ENCODE peak calls at places on chromosomes 7 and 10, in seven cellular contexts. T is stimulated activated CD4-positive, alpha-beta T cell treated with anti-CD3 and anti-CD28 coated beads, Interleukin-4, amount 100 ng/mL, for 48 hours; O is HS-5; C is GM12892; L is MM.1S; N is activated CD4-positive, CD25-positive, alpha-beta regulatory T cell; Y is mammary epithelial cell. Q is an unnamed sample.

GRCh38 chr7:127905491-127906330 is 125.5 kb downstream of the LRRC4 start:
- DNase-seq in T (no peak), O (no peak), C (no peak), L (peak; percentile 37), N (no peak), Y (peak; percentile 86), Q (no peak)

GRCh38 chr10:116521424-116522305 is 24.1 kb upstream of the PNLIP start:
- DNase-seq in T (peak; percentile 12), O (peak; percentile 13), C (no peak), L (peak; percentile 55), N (no peak), Y (peak; percentile 30), Q (peak; percentile 2)

GRCh38 chr10:73771722-73772279 is 10.0 kb upstream of the CHCHD1 start:
- DNase-seq in T (peak; percentile 65), O (no peak), C (no peak), L (peak; percentile 76), N (no peak), Y (no peak), Q (no peak)

GRCh38 chr7:106568680-106569499 is 92.1 kb downstream of the CCDC71L start:
- DNase-seq in T (no peak), O (peak; percentile 2), C (no peak), L (no peak), N (no peak), Y (peak; percentile 85), Q (peak; percentile 94)

GRCh38 chr7:157440346-157441022 is 103.7 kb downstream of the DNAJB6 start:
- DNase-seq in T (no peak), O (no peak), C (no peak), L (no peak), N (no peak), Y (no peak), Q (no peak)

GRCh38 chr10:86599041-86599440 is 55.3 kb upstream of the OPN4 start:
- DNase-seq in T (no peak), O (no peak), C (no peak), L (no peak), N (no peak), Y (no peak), Q (no peak)

GRCh38 chr10:123156091-123156490 is 1.9 kb downstream of the BUB3 start:
- DNase-seq in T (no peak), O (peak; percentile 69), C (no peak), L (no peak), N (no peak), Y (no peak), Q (peak; percentile 8)

GRCh38 chr7:112665709-112666108 is 124.5 kb downstream of the TMEM168 start:
- DNase-seq in T (no peak), O (no peak), C (no peak), L (no peak), N (no peak), Y (peak; percentile 24), Q (no peak)

GRCh38 chr7:21850531-21851285 is 95.0 kb downstream of the CDCA7L start:
- DNase-seq in T (no peak), O (peak; percentile 56), C (no peak), L (no peak), N (no peak), Y (no peak), Q (peak; percentile 20)

GRCh38 chr10:91709394-91709798 is 76.5 kb upstream of the PPP1R3C start:
- DNase-seq in T (no peak), O (no peak), C (no peak), L (no peak), N (no peak), Y (peak; percentile 53), Q (no peak)

GRCh38 chr10:70480254-70480861 is 1.8 kb downstream of the PALD1 start:
- DNase-seq in T (no peak), O (no peak), C (no peak), L (peak; percentile 92), N (no peak), Y (no peak), Q (no peak)

GRCh38 chr7:7190142-7190541 is 7.8 kb downstream of the C1GALT1 start:
- DNase-seq in T (no peak), O (peak; percentile 36), C (no peak), L (no peak), N (no peak), Y (no peak), Q (no peak)

GRCh38 chr10:113486531-113486930 is 66.3 kb upstream of the HABP2 start:
- DNase-seq in T (no peak), O (no peak), C (no peak), L (no peak), N (no peak), Y (peak; percentile 55), Q (no peak)

GRCh38 chr10:6314620-6315205 is 112.0 kb downstream of the PFKFB3 start:
- DNase-seq in T (no peak), O (no peak), C (no peak), L (no peak), N (no peak), Y (no peak), Q (no peak)

GRCh38 chr10:62093863-62094291 is 174.8 kb downstream of the RTKN2 start:
- DNase-seq in T (no peak), O (peak; percentile 70), C (no peak), L (no peak), N (no peak), Y (peak; percentile 37), Q (peak; percentile 51)

GRCh38 chr7:100612730-100613446 is 548 bp downstream of the MOSPD3 start:
- DNase-seq in T (no peak), O (no peak), C (no peak), L (no peak), N (no peak), Y (no peak), Q (no peak)

GRCh38 chr7:22831602-22832001 is 9.0 kb upstream of the TOMM7 start:
- DNase-seq in T (no peak), O (no peak), C (no peak), L (no peak), N (no peak), Y (no peak), Q (no peak)

GRCh38 chr7:102992820-102993531 is 80.2 kb downstream of the LRRC17 start:
- DNase-seq in T (no peak), O (peak; percentile 20), C (no peak), L (no peak), N (no peak), Y (peak; percentile 44), Q (peak; percentile 53)

GRCh38 chr10:60089095-60089494 is 182.7 kb upstream of the CCDC6 start:
- DNase-seq in T (no peak), O (no peak), C (no peak), L (no peak), N (no peak), Y (no peak), Q (no peak)

GRCh38 chr7:38775503-38775902 is 133.5 kb downstream of the VPS41 start:
- DNase-seq in T (no peak), O (no peak), C (no peak), L (no peak), N (no peak), Y (no peak), Q (no peak)

GRCh38 chr10:90927293-90927692 is 6.4 kb upstream of the ANKRD1 start:
- DNase-seq in T (no peak), O (no peak), C (no peak), L (no peak), N (no peak), Y (no peak), Q (no peak)

GRCh38 chr10:275680-276079 is 140.4 kb downstream of the ZMYND11 start:
- DNase-seq in T (no peak), O (no peak), C (no peak), L (no peak), N (no peak), Y (no peak), Q (no peak)

GRCh38 chr7:30612658-30613265 is 18.1 kb downstream of the GARS1 start:
- DNase-seq in T (peak; percentile 29), O (peak; percentile 48), C (no peak), L (no peak), N (no peak), Y (peak; percentile 65), Q (no peak)

GRCh38 chr10:58813573-58813972 is 300.9 kb downstream of the BICC1 start:
- DNase-seq in T (no peak), O (no peak), C (no peak), L (no peak), N (no peak), Y (no peak), Q (no peak)

GRCh38 chr10:17474595-17474994 is 20.2 kb upstream of the ST8SIA6 start:
- DNase-seq in T (no peak), O (no peak), C (no peak), L (no peak), N (no peak), Y (no peak), Q (no peak)

GRCh38 chr10:80268266-80268665 is 21.2 kb downstream of the MAT1A start:
- DNase-seq in T (no peak), O (no peak), C (no peak), L (no peak), N (no peak), Y (no peak), Q (no peak)

GRCh38 chr10:77230194-77230593 is 407.4 kb downstream of the KCNMA1 start:
- DNase-seq in T (no peak), O (peak; percentile 51), C (no peak), L (no peak), N (no peak), Y (peak; percentile 74), Q (peak; percentile 88)

GRCh38 chr7:128099204-128099671 is 68.0 kb upstream of the LRRC4 start:
- DNase-seq in T (no peak), O (peak; percentile 35), C (no peak), L (no peak), N (no peak), Y (peak; percentile 59), Q (no peak)

GRCh38 chr7:22854158-22855048 is 31.8 kb upstream of the TOMM7 start:
- DNase-seq in T (peak; percentile 65), O (peak; percentile 84), C (peak; percentile 90), L (peak; percentile 90), N (peak; percentile 69), Y (peak; percentile 73), Q (no peak)

GRCh38 chr7:27164381-27165088 is 802 bp downstream of the HOXA9 start:
- DNase-seq in T (no peak), O (no peak), C (no peak), L (no peak), N (no peak), Y (peak; percentile 40), Q (no peak)

GRCh38 chr7:144000020-144000419 is at the start of gene OR6B1:
- DNase-seq in T (no peak), O (no peak), C (no peak), L (no peak), N (no peak), Y (no peak), Q (no peak)

GRCh38 chr10:7957591-7957990 is 96.9 kb upstream of the GATA3 start:
- DNase-seq in T (no peak), O (no peak), C (no peak), L (no peak), N (no peak), Y (no peak), Q (no peak)

GRCh38 chr7:82762880-82763279 is 319.3 kb upstream of the CACNA2D1 start:
- DNase-seq in T (no peak), O (no peak), C (no peak), L (no peak), N (no peak), Y (no peak), Q (no peak)

GRCh38 chr10:131073469-131074060 is 238.0 kb downstream of the TCERG1L start:
- DNase-seq in T (no peak), O (no peak), C (no peak), L (no peak), N (no peak), Y (no peak), Q (no peak)

GRCh38 chr7:106617860-106618259 is 43.1 kb downstream of the CCDC71L start:
- DNase-seq in T (no peak), O (no peak), C (no peak), L (no peak), N (no peak), Y (no peak), Q (no peak)

GRCh38 chr10:55742487-55742886 is 618.6 kb downstream of the ZWINT start:
- DNase-seq in T (no peak), O (no peak), C (no peak), L (no peak), N (no peak), Y (no peak), Q (no peak)

GRCh38 chr10:32393942-32394341 is 47.0 kb upstream of the EPC1 start:
- DNase-seq in T (no peak), O (no peak), C (no peak), L (no peak), N (no peak), Y (no peak), Q (no peak)

Q was measured in BJ.